ENCODE peak calls at places on chromosomes 7 and 10, in five cellular contexts. R is stimulated activated CD8-positive, alpha-beta memory T cell treated with anti-CD3 and anti-CD28 coated beads, Interleukin-4, amount 100 ng/mL, for 24 hours; U is substantia nigra; P is NCI-H1105; X is A549. L is an unnamed sample.

GRCh38 chr10:71621783-71622526 is 97.6 kb downstream of the C10orf105 start:
- DNase-seq in U (no peak), P (no peak), X (no peak), R (no peak), L (no peak)

GRCh38 chr10:95542761-95543160 is 18.4 kb downstream of the SORBS1 start:
- DNase-seq in P (no peak), X (no peak), U (no peak), R (no peak), L (no peak)

GRCh38 chr7:95509199-95509598 is 23.5 kb downstream of the ASB4 start:
- DNase-seq in U (no peak), P (peak), R (no peak), X (no peak), L (no peak)

GRCh38 chr10:124091646-124092269 is 1.6 kb downstream of the CHST15 start:
- DNase-seq in X (peak), P (no peak), U (no peak), R (no peak), L (peak)

GRCh38 chr7:2314209-2314955 is at the start of gene SNX8:
- DNase-seq in P (peak), U (peak), R (peak), X (peak), L (peak)

GRCh38 chr7:80244206-80244956 is 109.8 kb downstream of the GNAI1 start:
- DNase-seq in R (no peak), P (no peak), U (no peak), X (no peak), L (no peak)

GRCh38 chr7:73971701-73972341 is 56.2 kb upstream of the ELN start:
- DNase-seq in U (no peak), P (no peak), R (no peak), X (no peak), L (no peak)

GRCh38 chr10:87740232-87740631 is 77.8 kb downstream of the ATAD1 start:
- DNase-seq in U (no peak), X (no peak), R (no peak), P (no peak), L (no peak)

GRCh38 chr10:129853236-129853946 is 110.7 kb downstream of the EBF3 start:
- DNase-seq in P (no peak), R (no peak), U (no peak), X (peak), L (no peak)

GRCh38 chr10:48684792-48685651 is at the start of gene WDFY4:
- DNase-seq in P (no peak), X (no peak), U (no peak), R (no peak), L (no peak)

GRCh38 chr7:11212080-11212711 is 238.5 kb downstream of the PHF14 start:
- DNase-seq in X (peak), R (peak), U (peak), P (peak), L (no peak)

GRCh38 chr7:16774986-16775385 is 21.4 kb downstream of the TSPAN13 start:
- DNase-seq in P (no peak), R (no peak), U (no peak), X (no peak), L (no peak)

GRCh38 chr7:2521952-2522591 is 2.5 kb downstream of the LFNG start:
- DNase-seq in R (peak), X (no peak), U (no peak), P (no peak), L (peak)

GRCh38 chr7:12884856-12885440 is 197.5 kb downstream of the ARL4A start:
- DNase-seq in R (no peak), U (no peak), X (no peak), P (no peak), L (no peak)

GRCh38 chr7:1889556-1890181 is 219.6 kb downstream of the ELFN1 start:
- DNase-seq in U (no peak), P (no peak), X (no peak), R (no peak), L (no peak)

GRCh38 chr10:92068900-92069299 is 145.3 kb downstream of the BTAF1 start:
- DNase-seq in R (no peak), X (no peak), U (no peak), P (no peak), L (no peak)

GRCh38 chr7:149670288-149670687 is 103.1 kb downstream of the ZNF467 start:
- DNase-seq in X (no peak), P (peak), U (no peak), R (no peak), L (peak)